ENCODE peak calls at places on chromosomes 13 and 19, in six cellular contexts. B, U, S, N, T and W are unnamed samples.

GRCh38 chr13:60178327-60178726 is 14.6 kb upstream of the DIAPH3 start:
- DNase-seq in T (no peak), U (no peak), S (no peak), N (no peak), B (no peak), W (no peak)

GRCh38 chr13:43737524-43737923 is 49.2 kb downstream of the ENOX1 start:
- DNase-seq in U (no peak), B (no peak), N (no peak), S (no peak), T (no peak), W (no peak)

GRCh38 chr19:46368116-46368515 is 21.2 kb downstream of the PPP5C start:
- DNase-seq in U (no peak), B (no peak), T (no peak), N (no peak), S (no peak), W (no peak)

GRCh38 chr13:43675577-43675976 is 111.2 kb downstream of the ENOX1 start:
- DNase-seq in S (no peak), N (no peak), U (no peak), T (no peak), B (no peak), W (no peak)

GRCh38 chr19:1469936-1470863 is 8.8 kb downstream of the C19orf25 start:
- DNase-seq in N (peak; percentile 48), T (no peak), U (no peak), S (peak; percentile 47), B (peak; percentile 48), W (no peak)

GRCh38 chr19:3575260-3575741 is 2.6 kb downstream of the HMG20B start:
- DNase-seq in U (no peak), T (no peak), B (peak; percentile 44), N (no peak), S (no peak), W (no peak)

GRCh38 chr19:1457892-1458291 is 8.0 kb downstream of the APC2 start:
- DNase-seq in S (no peak), N (no peak), B (no peak), T (no peak), U (no peak), W (no peak)

GRCh38 chr13:97328222-97328790 is 105.7 kb upstream of the RAP2A start:
- DNase-seq in S (no peak), U (no peak), B (peak; percentile 69), N (peak; percentile 13), T (peak; percentile 49), W (no peak)

GRCh38 chr13:69683921-69684663 is 423.5 kb upstream of the ATXN8OS start:
- DNase-seq in S (no peak), T (no peak), N (no peak), U (no peak), B (peak; percentile 48), W (no peak)

GRCh38 chr19:18234194-18234593 is 8.0 kb upstream of the PDE4C start:
- DNase-seq in U (no peak), T (no peak), B (no peak), N (no peak), S (no peak), W (no peak)

DNA sequence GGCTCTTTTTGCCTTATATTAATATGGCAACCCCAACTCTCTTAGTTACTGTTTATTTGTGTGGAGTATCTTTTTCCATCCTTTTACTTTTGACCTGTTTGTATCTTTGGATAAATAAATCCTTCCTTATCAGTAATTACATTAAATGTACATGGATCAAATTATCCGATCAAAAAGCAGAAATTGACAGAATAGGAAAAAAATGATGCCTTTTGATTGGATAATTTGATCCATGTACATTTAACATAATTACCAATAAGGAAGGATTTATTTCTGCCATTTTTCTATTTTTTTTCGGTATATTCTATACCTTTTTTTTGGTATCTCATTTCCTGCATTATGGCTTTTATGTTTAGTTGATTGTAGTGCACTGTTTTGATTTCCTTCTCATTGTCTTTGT is 57.2 kb downstream of the ZMYM2 start:
- DNase-seq in B (no peak), T (no peak), U (no peak), S (no peak), N (no peak), W (no peak)
- H3K36me3 ChIP-seq in B (peaks cover 7% of the 10 kb centered on the region), T (no peaks in the 10 kb centered on the region), U (peaks cover 5% of the 10 kb centered on the region), S (no peaks in the 10 kb centered on the region), N (peaks cover 37% of the 10 kb centered on the region), W (peaks cover 11% of the 10 kb centered on the region)

GRCh38 chr13:46076827-46077226 is 24.3 kb upstream of the ZC3H13 start:
- DNase-seq in S (no peak), B (no peak), U (no peak), N (no peak), T (no peak), W (no peak)

GRCh38 chr13:46075811-46076210 is 23.3 kb upstream of the ZC3H13 start:
- DNase-seq in B (no peak), U (no peak), T (no peak), S (no peak), N (no peak), W (no peak)

GRCh38 chr13:46077260-46077659 is 24.7 kb upstream of the ZC3H13 start:
- DNase-seq in S (no peak), B (no peak), T (no peak), N (no peak), U (no peak), W (no peak)

DNA sequence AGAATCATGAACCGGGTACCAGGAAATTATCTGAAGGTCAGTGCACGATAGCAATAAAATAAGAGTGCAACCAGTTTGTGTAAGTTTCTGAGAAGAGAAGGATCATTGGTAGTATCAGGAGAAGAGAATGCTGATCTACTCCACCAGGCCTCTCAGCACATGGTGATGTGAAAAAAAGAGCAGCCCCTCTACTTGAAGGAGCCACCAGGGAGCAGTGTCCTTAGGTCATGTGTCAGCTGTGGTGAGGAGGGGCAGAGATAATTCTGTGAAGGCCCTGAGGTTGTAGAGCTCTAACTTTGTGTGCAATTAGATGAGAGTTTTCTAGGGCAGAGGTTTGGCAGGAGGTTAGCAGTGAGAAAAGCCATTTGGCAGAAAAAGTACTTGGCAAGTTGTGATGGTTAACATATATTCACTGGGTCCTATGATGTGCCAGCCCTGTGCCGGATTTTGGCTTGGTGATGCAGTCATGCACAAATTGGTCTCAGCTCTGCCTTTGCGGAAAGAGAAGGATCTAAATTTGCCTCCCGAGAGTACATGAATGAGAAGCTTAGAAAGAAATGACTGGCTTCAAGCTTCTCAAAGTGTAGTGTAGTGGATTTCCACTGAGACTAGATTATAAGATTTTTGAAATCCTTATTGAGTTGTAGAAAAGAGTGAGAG is 19.2 kb upstream of the ZC3H13 start:
- DNase-seq in T (no peak), S (no peak), N (no peak), B (no peak), U (no peak), W (no peak)
- TF ChIP-seq CTCF in T (no peak), S (no peak), N (no peak), B (no peak), U (no peak), W (no peak)

DNA sequence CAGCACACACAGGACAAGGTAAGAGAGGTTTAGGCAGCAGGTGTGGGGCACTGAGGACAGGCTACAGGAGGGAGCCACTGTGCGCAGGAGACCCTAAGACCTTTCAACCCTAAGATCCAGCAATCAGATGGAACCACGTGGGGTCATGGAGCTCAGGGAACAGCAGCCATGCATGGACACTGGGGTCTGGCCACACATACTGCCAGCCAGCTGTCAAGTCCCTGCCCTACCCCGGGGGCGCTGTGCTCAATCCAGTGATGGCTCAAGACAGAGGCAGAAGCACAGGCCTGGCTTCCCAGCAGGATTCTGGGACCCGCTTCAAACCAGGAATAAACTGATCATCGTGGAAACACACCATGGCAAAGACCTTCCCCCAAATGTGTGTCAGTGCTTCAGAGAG is 25.5 kb upstream of the EPHX3 start:
- DNase-seq in T (no peak), B (no peak), N (no peak), U (no peak), S (no peak), W (no peak)
- H3K36me3 ChIP-seq in T (peaks cover 10% of the 10 kb centered on the region), B (peaks cover 75% of the 10 kb centered on the region), N (peaks cover 62% of the 10 kb centered on the region), U (peaks cover 84% of the 10 kb centered on the region), S (peaks cover 12% of the 10 kb centered on the region), W (peaks cover 94% of the 10 kb centered on the region)

GRCh38 chr13:31089649-31090048 is 72.1 kb downstream of the HSPH1 start:
- DNase-seq in B (no peak), N (no peak), S (no peak), U (no peak), T (no peak), W (no peak)

GRCh38 chr13:31090096-31090495 is 71.6 kb downstream of the HSPH1 start:
- DNase-seq in N (no peak), T (no peak), B (no peak), U (no peak), S (no peak), W (no peak)

GRCh38 chr13:31090921-31091624 is 70.6 kb downstream of the HSPH1 start:
- DNase-seq in S (no peak), N (no peak), U (no peak), B (no peak), T (no peak), W (no peak)

GRCh38 chr13:31092631-31093030 is 69.1 kb downstream of the HSPH1 start:
- DNase-seq in U (no peak), B (no peak), N (no peak), S (no peak), T (no peak), W (no peak)

GRCh38 chr13:31088826-31089420 is 72.8 kb downstream of the HSPH1 start:
- DNase-seq in T (no peak), N (no peak), S (no peak), B (no peak), U (no peak), W (no peak)
- TF ChIP-seq CTCF in T (no peak), N (no peak), S (no peak), B (no peak), U (no peak), W (no peak)

GRCh38 chr19:38115264-38115802 is 108.7 kb downstream of the DPF1 start:
- DNase-seq in S (no peak), B (no peak), U (no peak), T (no peak), N (no peak), W (no peak)
- H3K36me3 ChIP-seq in S (no peaks in the 10 kb centered on the region), B (peaks cover 6% of the 10 kb centered on the region), U (no peaks in the 10 kb centered on the region), T (peaks cover 3% of the 10 kb centered on the region), N (no peaks in the 10 kb centered on the region), W (peaks cover 17% of the 10 kb centered on the region)

GRCh38 chr13:20706661-20707060 is 3.2 kb downstream of the IL17D start:
- DNase-seq in N (no peak), B (no peak), U (no peak), T (no peak), S (no peak), W (no peak)

GRCh38 chr13:20702530-20702929 is 969 bp upstream of the IL17D start:
- DNase-seq in T (no peak), B (no peak), S (no peak), N (no peak), U (no peak), W (no peak)

GRCh38 chr13:20704459-20705069 is 1.1 kb downstream of the IL17D start:
- DNase-seq in N (no peak), B (no peak), T (no peak), U (no peak), S (no peak), W (no peak)

GRCh38 chr13:20702945-20703784 is at the start of gene IL17D:
- DNase-seq in S (no peak), N (peak; percentile 5), B (peak; percentile 56), U (no peak), T (no peak), W (no peak)

GRCh38 chr13:20703785-20704458 is 423 bp downstream of the IL17D start:
- DNase-seq in B (peak; percentile 91), U (peak; percentile 88), N (peak; percentile 87), T (peak; percentile 10), S (peak; percentile 54), W (no peak)
- TF ChIP-seq CTCF in B (peak; percentile 52), U (peak; percentile 67), N (no peak), T (no peak), S (peak; percentile 32), W (peak; percentile 61)